ENCODE peak calls at places on chromosomes 13 and 19, in five cellular contexts. One of them, this sample, is unnamed.
A peak's percentile ranks its signal among the peaks of the same experiment; 100 is the strongest.

GRCh38 chr13:51785592-51786424 is 18.2 kb downstream of the DHRS12 start:
- DNase-seq in tibial nerve: peak; percentile 53
- DNase-seq in keratinocyte: no peak
- DNase-seq in HCT116: no peak
- DNase-seq in A549: no peak
- DNase-seq in this sample: no peak

GRCh38 chr19:1172353-1173159 is 1.5 kb downstream of the SBNO2 start:
- DNase-seq in tibial nerve: peak; percentile 61
- DNase-seq in keratinocyte: no peak
- DNase-seq in HCT116: no peak
- DNase-seq in A549: peak; percentile 54
- DNase-seq in this sample: no peak

GRCh38 chr13:90375851-90376250 is 971.6 kb upstream of the MIR17HG start:
- DNase-seq in tibial nerve: no peak
- DNase-seq in keratinocyte: no peak
- DNase-seq in HCT116: no peak
- DNase-seq in A549: peak; percentile 1
- DNase-seq in this sample: no peak

GRCh38 chr19:23406716-23407115 is 11.4 kb upstream of the ZNF91 start:
- DNase-seq in tibial nerve: no peak
- DNase-seq in keratinocyte: no peak
- DNase-seq in HCT116: no peak
- DNase-seq in A549: no peak
- DNase-seq in this sample: no peak

GRCh38 chr13:105410602-105411001 is 1124.9 kb downstream of the EFNB2 start:
- DNase-seq in tibial nerve: peak; percentile 47
- DNase-seq in keratinocyte: no peak
- DNase-seq in HCT116: peak; percentile 23
- DNase-seq in A549: peak; percentile 45
- DNase-seq in this sample: no peak

GRCh38 chr19:39103151-39103550 is 19.0 kb downstream of the ACP7 start:
- DNase-seq in tibial nerve: no peak
- DNase-seq in keratinocyte: no peak
- DNase-seq in HCT116: no peak
- DNase-seq in A549: no peak
- DNase-seq in this sample: no peak

GRCh38 chr13:51925865-51926527 is 64.2 kb downstream of the CCDC70 start:
- DNase-seq in tibial nerve: no peak
- DNase-seq in keratinocyte: no peak
- DNase-seq in HCT116: no peak
- DNase-seq in A549: no peak
- DNase-seq in this sample: no peak

GRCh38 chr13:111630411-111630810 is 310.0 kb downstream of the TEX29 start:
- DNase-seq in tibial nerve: no peak
- DNase-seq in keratinocyte: no peak
- DNase-seq in HCT116: no peak
- DNase-seq in A549: no peak
- DNase-seq in this sample: no peak

GRCh38 chr13:50518791-50519201 is 324.7 kb downstream of the DLEU7 start:
- DNase-seq in tibial nerve: no peak
- DNase-seq in keratinocyte: no peak
- DNase-seq in HCT116: no peak
- DNase-seq in A549: no peak
- DNase-seq in this sample: no peak

GRCh38 chr19:10699650-10700335 is 1.4 kb upstream of the QTRT1 start:
- DNase-seq in tibial nerve: peak; percentile 68
- DNase-seq in keratinocyte: no peak
- DNase-seq in HCT116: peak; percentile 48
- DNase-seq in A549: peak; percentile 63
- DNase-seq in this sample: peak; percentile 42

GRCh38 chr19:29680447-29680846 is 15.2 kb downstream of the PLEKHF1 start:
- DNase-seq in tibial nerve: no peak
- DNase-seq in keratinocyte: no peak
- DNase-seq in HCT116: no peak
- DNase-seq in A549: no peak
- DNase-seq in this sample: no peak

GRCh38 chr19:5128932-5129389 is 160.0 kb downstream of the KDM4B start:
- DNase-seq in tibial nerve: peak; percentile 15
- DNase-seq in keratinocyte: no peak
- DNase-seq in HCT116: no peak
- DNase-seq in A549: no peak
- DNase-seq in this sample: no peak

GRCh38 chr19:23070353-23070781 is 46.5 kb upstream of the ZNF730 start:
- DNase-seq in tibial nerve: no peak
- DNase-seq in keratinocyte: no peak
- DNase-seq in HCT116: no peak
- DNase-seq in A549: peak; percentile 20
- DNase-seq in this sample: no peak

GRCh38 chr13:111210488-111210887 is 95.4 kb downstream of the ARHGEF7 start:
- DNase-seq in tibial nerve: no peak
- DNase-seq in keratinocyte: no peak
- DNase-seq in HCT116: no peak
- DNase-seq in A549: no peak
- DNase-seq in this sample: peak; percentile 57

GRCh38 chr19:38433268-38433733 is at the start of gene RYR1:
- DNase-seq in tibial nerve: peak; percentile 36
- DNase-seq in keratinocyte: no peak
- DNase-seq in HCT116: peak; percentile 37
- DNase-seq in A549: no peak
- DNase-seq in this sample: peak; percentile 71

GRCh38 chr13:91045351-91046034 is 302.0 kb upstream of the MIR17HG start:
- DNase-seq in tibial nerve: no peak
- DNase-seq in keratinocyte: no peak
- DNase-seq in HCT116: peak; percentile 12
- DNase-seq in A549: peak; percentile 22
- DNase-seq in this sample: no peak

GRCh38 chr13:54484166-54484565 is 1455.6 kb downstream of the OLFM4 start:
- DNase-seq in tibial nerve: no peak
- DNase-seq in keratinocyte: no peak
- DNase-seq in HCT116: no peak
- DNase-seq in A549: no peak
- DNase-seq in this sample: no peak

GRCh38 chr13:98142427-98143156 is at the start of gene FARP1:
- DNase-seq in tibial nerve: peak; percentile 41
- DNase-seq in keratinocyte: no peak
- DNase-seq in HCT116: peak; percentile 27
- DNase-seq in A549: peak; percentile 54
- DNase-seq in this sample: peak; percentile 64

GRCh38 chr13:73096173-73097117 is 37.6 kb downstream of the KLF5 start:
- DNase-seq in tibial nerve: no peak
- DNase-seq in keratinocyte: peak; percentile 89
- DNase-seq in HCT116: no peak
- DNase-seq in A549: peak; percentile 45
- DNase-seq in this sample: peak; percentile 81

GRCh38 chr19:46613525-46613924 is 11.4 kb downstream of the PTGIR start:
- DNase-seq in tibial nerve: no peak
- DNase-seq in keratinocyte: no peak
- DNase-seq in HCT116: no peak
- DNase-seq in A549: no peak
- DNase-seq in this sample: no peak

GRCh38 chr19:7772752-7773291 is 9.8 kb downstream of the CLEC4M start:
- DNase-seq in tibial nerve: no peak
- DNase-seq in keratinocyte: peak; percentile 48
- DNase-seq in HCT116: no peak
- DNase-seq in A549: no peak
- DNase-seq in this sample: peak; percentile 55

GRCh38 chr13:38686635-38687245 is at the start of gene FREM2:
- DNase-seq in tibial nerve: no peak
- DNase-seq in keratinocyte: no peak
- DNase-seq in HCT116: no peak
- DNase-seq in A549: peak; percentile 23
- DNase-seq in this sample: peak; percentile 53

GRCh38 chr13:62092536-62092935 is 676.9 kb upstream of the PCDH20 start:
- DNase-seq in tibial nerve: no peak
- DNase-seq in keratinocyte: no peak
- DNase-seq in HCT116: no peak
- DNase-seq in A549: no peak
- DNase-seq in this sample: no peak

GRCh38 chr13:44147222-44147621 is 226.4 kb upstream of the SERP2 start:
- DNase-seq in tibial nerve: no peak
- DNase-seq in keratinocyte: no peak
- DNase-seq in HCT116: no peak
- DNase-seq in A549: no peak
- DNase-seq in this sample: no peak

GRCh38 chr13:28983661-28984060 is 163.5 kb downstream of the MTUS2 start:
- DNase-seq in tibial nerve: no peak
- DNase-seq in keratinocyte: no peak
- DNase-seq in HCT116: no peak
- DNase-seq in A549: no peak
- DNase-seq in this sample: no peak

GRCh38 chr13:50801087-50801931 is 42.2 kb downstream of the DLEU7 start:
- DNase-seq in tibial nerve: peak; percentile 56
- DNase-seq in keratinocyte: no peak
- DNase-seq in HCT116: peak; percentile 27
- DNase-seq in A549: peak; percentile 57
- DNase-seq in this sample: peak; percentile 52

GRCh38 chr13:114067381-114067885 is 65.0 kb downstream of the RASA3 start:
- DNase-seq in tibial nerve: no peak
- DNase-seq in keratinocyte: no peak
- DNase-seq in HCT116: no peak
- DNase-seq in A549: no peak
- DNase-seq in this sample: no peak

GRCh38 chr13:59696229-59696628 is 467.5 kb downstream of the DIAPH3 start:
- DNase-seq in tibial nerve: no peak
- DNase-seq in keratinocyte: no peak
- DNase-seq in HCT116: no peak
- DNase-seq in A549: no peak
- DNase-seq in this sample: no peak

GRCh38 chr13:59701261-59701660 is 462.5 kb downstream of the DIAPH3 start:
- DNase-seq in tibial nerve: no peak
- DNase-seq in keratinocyte: no peak
- DNase-seq in HCT116: no peak
- DNase-seq in A549: no peak
- DNase-seq in this sample: no peak

GRCh38 chr13:59702269-59702668 is 461.5 kb downstream of the DIAPH3 start:
- DNase-seq in tibial nerve: no peak
- DNase-seq in keratinocyte: no peak
- DNase-seq in HCT116: no peak
- DNase-seq in A549: no peak
- DNase-seq in this sample: no peak

DNA sequence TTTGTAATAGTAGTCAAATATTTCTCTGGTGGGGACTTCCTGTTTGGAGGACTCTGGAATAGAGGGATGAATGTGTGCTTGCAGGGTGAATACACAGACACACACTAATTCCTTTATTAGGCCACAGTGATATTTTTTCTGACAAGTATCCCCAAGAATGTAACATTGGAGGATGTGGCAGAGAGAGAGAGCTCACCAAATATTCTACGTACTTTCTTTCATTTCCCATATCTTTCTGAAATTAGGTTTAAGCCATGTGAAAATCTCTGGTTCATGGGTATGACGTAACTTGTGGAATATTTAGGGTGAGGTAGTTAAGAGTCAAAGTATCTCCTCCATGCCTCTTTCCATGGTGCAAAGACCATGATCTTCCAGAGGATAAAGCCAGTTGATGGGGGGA is 463.4 kb downstream of the DIAPH3 start:
- DNase-seq in tibial nerve: no peak
- DNase-seq in keratinocyte: no peak
- DNase-seq in HCT116: no peak
- DNase-seq in A549: no peak
- DNase-seq in this sample: no peak
- TF ChIP-seq CTCF in tibial nerve: no peak
- TF ChIP-seq CTCF in keratinocyte: no peak
- TF ChIP-seq CTCF in HCT116: no peak
- TF ChIP-seq CTCF in A549: no peak
- TF ChIP-seq CTCF in this sample: no peak

GRCh38 chr19:40785526-40785925 is 7.5 kb downstream of the RAB4B start:
- DNase-seq in tibial nerve: no peak
- DNase-seq in keratinocyte: no peak
- DNase-seq in HCT116: no peak
- DNase-seq in A549: no peak
- DNase-seq in this sample: no peak
- H3K27ac ChIP-seq in tibial nerve: no peak overlapping the region
- H3K27ac ChIP-seq in keratinocyte: no peak overlapping the region
- H3K27ac ChIP-seq in HCT116: no peak overlapping the region
- H3K27ac ChIP-seq in A549: no peak overlapping the region
- H3K27ac ChIP-seq in this sample: peak overlapping the region; percentile 30

DNA sequence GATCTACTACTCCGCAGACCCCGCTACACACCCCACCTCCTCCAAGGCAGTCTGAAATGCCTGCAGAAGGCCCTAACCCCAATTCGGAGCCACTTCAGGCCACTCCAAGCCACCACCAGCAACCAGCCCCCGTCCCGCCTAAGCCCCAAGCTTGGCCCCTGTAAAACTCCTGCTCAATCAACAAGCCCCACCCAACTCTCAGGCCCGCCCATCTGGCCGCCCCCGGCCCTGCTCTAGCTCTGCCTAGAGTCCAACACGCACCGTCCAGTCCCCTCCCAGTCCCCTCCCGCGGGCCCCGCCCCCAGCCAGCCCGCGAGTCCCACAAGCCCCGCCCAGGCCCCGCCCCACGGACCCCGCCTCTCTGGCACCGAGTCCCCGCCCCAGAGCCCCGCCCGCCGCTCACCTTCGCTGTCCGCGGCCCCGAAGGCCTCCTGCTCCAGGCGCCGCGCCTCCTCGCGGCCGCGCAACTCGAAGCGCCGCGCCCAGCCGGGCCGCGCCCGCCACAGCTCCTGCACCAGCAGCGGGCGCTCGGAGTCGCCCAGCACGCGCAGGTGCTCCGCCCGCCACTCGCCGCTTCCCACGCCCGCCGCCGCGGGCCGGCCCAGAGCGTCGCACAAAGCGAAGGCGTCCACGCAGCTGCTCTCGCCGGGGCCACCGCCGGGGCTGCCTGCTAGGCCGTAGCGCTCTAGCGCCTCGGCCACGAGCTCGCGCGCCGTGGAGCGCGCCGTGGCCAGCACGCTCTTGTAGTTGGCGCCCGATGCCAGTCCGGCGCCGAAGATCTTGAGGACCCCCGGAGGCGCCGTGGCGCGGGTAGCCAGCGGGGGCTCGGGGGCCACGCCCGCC is 1.6 kb downstream of the RASIP1 start:
- DNase-seq in tibial nerve: peak; percentile 78
- DNase-seq in keratinocyte: peak; percentile 74
- DNase-seq in HCT116: peak; percentile 82
- DNase-seq in A549: peak; percentile 95
- DNase-seq in this sample: peak; percentile 96
- TF ChIP-seq CTCF in tibial nerve: peak; percentile 85
- TF ChIP-seq CTCF in keratinocyte: no peak
- TF ChIP-seq CTCF in HCT116: peak; percentile 60
- TF ChIP-seq CTCF in A549: peak; percentile 92
- TF ChIP-seq CTCF in this sample: peak; percentile 67

DNA sequence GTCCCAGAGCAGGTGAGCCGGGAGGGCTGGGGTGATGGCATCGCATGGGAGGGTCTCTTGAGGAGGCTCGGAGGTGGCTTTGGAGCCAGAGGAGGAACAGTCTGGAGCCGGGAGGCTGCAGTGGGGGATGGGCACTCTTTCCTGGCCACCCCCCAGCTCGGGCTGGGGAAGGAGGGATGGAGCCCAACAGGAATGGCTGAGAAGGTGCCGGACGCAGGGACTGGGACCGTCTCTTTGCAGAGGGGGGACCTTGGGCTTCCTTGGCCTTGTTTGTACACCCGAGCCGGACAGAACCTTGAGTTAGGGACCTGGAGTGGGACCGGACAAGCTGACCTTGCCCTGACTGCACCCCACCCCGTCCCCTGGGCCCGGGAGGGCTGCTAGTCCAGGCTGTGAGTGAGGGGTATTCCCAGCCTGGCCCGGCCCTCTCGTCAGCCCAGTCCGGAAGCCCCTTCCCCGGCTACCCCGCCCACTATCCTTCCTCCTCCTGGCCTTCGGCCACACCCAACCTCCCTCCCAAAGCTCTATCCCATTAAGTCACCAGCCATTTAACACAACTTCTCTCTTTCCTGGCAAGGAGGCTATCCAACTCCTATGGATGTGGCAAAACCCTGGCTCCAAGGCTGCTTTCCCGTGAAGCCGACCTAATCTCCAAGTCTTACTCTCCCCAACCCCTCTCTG is 863 bp upstream of the TBXA2R start:
- DNase-seq in tibial nerve: no peak
- DNase-seq in keratinocyte: no peak
- DNase-seq in HCT116: no peak
- DNase-seq in A549: no peak
- DNase-seq in this sample: no peak
- H3K27ac ChIP-seq in tibial nerve: peak overlapping the region; percentile 77
- H3K27ac ChIP-seq in keratinocyte: no peak overlapping the region
- H3K27ac ChIP-seq in HCT116: peak overlapping the region; percentile 79
- H3K27ac ChIP-seq in A549: peak overlapping the region; percentile 91
- H3K27ac ChIP-seq in this sample: peak overlapping the region; percentile 26

This sample was measured in RWPE1.